ENCODE peak calls at places on chromosomes 16 and 17, in six cellular contexts. One of them, this sample, is unnamed.

GRCh38 chr17:40071720-40072480 is 9.1 kb downstream of the THRA start:
- DNase-seq in ascending aorta: peak
- DNase-seq in IMR-90: no peak
- DNase-seq in fibroblast of pulmonary artery: peak
- DNase-seq in A549: peak
- DNase-seq in mucosa of descending colon: peak
- DNase-seq in this sample: peak

GRCh38 chr17:40540448-40540847 is 24.8 kb downstream of the CCR7 start:
- DNase-seq in ascending aorta: no peak
- DNase-seq in IMR-90: no peak
- DNase-seq in fibroblast of pulmonary artery: no peak
- DNase-seq in A549: no peak
- DNase-seq in mucosa of descending colon: peak
- DNase-seq in this sample: no peak

GRCh38 chr16:57166951-57167350 is 18.9 kb downstream of the PSME3IP1 start:
- DNase-seq in ascending aorta: no peak
- DNase-seq in IMR-90: peak
- DNase-seq in fibroblast of pulmonary artery: peak
- DNase-seq in A549: no peak
- DNase-seq in mucosa of descending colon: no peak
- DNase-seq in this sample: peak

GRCh38 chr17:75130632-75131277 is 787 bp downstream of the NT5C start:
- DNase-seq in ascending aorta: no peak
- DNase-seq in IMR-90: peak
- DNase-seq in fibroblast of pulmonary artery: peak
- DNase-seq in A549: peak
- DNase-seq in mucosa of descending colon: peak
- DNase-seq in this sample: peak

GRCh38 chr16:56408379-56409098 is 16.8 kb downstream of the AMFR start:
- DNase-seq in ascending aorta: no peak
- DNase-seq in IMR-90: no peak
- DNase-seq in fibroblast of pulmonary artery: no peak
- DNase-seq in A549: peak
- DNase-seq in mucosa of descending colon: no peak
- DNase-seq in this sample: no peak

GRCh38 chr17:50047488-50048126 is 8.3 kb upstream of the ITGA3 start:
- DNase-seq in ascending aorta: peak
- DNase-seq in IMR-90: peak
- DNase-seq in fibroblast of pulmonary artery: peak
- DNase-seq in A549: peak
- DNase-seq in mucosa of descending colon: peak
- DNase-seq in this sample: peak

GRCh38 chr16:58348986-58349385 is 43.3 kb upstream of the GINS3 start:
- DNase-seq in ascending aorta: no peak
- DNase-seq in IMR-90: no peak
- DNase-seq in fibroblast of pulmonary artery: no peak
- DNase-seq in A549: no peak
- DNase-seq in mucosa of descending colon: no peak
- DNase-seq in this sample: no peak

GRCh38 chr17:22193113-22193512 is 500.8 kb downstream of the KCNJ18 start:
- DNase-seq in ascending aorta: no peak
- DNase-seq in IMR-90: no peak
- DNase-seq in fibroblast of pulmonary artery: no peak
- DNase-seq in A549: no peak
- DNase-seq in mucosa of descending colon: no peak
- DNase-seq in this sample: no peak

GRCh38 chr17:29384901-29385300 is 5.3 kb upstream of the TAOK1 start:
- DNase-seq in ascending aorta: peak
- DNase-seq in IMR-90: no peak
- DNase-seq in fibroblast of pulmonary artery: no peak
- DNase-seq in A549: peak
- DNase-seq in mucosa of descending colon: no peak
- DNase-seq in this sample: peak
- TF ChIP-seq CTCF in ascending aorta: no peak
- TF ChIP-seq CTCF in IMR-90: no peak
- TF ChIP-seq CTCF in fibroblast of pulmonary artery: no peak
- TF ChIP-seq CTCF in A549: peak
- TF ChIP-seq CTCF in mucosa of descending colon: no peak
- TF ChIP-seq CTCF in this sample: no peak

DNA sequence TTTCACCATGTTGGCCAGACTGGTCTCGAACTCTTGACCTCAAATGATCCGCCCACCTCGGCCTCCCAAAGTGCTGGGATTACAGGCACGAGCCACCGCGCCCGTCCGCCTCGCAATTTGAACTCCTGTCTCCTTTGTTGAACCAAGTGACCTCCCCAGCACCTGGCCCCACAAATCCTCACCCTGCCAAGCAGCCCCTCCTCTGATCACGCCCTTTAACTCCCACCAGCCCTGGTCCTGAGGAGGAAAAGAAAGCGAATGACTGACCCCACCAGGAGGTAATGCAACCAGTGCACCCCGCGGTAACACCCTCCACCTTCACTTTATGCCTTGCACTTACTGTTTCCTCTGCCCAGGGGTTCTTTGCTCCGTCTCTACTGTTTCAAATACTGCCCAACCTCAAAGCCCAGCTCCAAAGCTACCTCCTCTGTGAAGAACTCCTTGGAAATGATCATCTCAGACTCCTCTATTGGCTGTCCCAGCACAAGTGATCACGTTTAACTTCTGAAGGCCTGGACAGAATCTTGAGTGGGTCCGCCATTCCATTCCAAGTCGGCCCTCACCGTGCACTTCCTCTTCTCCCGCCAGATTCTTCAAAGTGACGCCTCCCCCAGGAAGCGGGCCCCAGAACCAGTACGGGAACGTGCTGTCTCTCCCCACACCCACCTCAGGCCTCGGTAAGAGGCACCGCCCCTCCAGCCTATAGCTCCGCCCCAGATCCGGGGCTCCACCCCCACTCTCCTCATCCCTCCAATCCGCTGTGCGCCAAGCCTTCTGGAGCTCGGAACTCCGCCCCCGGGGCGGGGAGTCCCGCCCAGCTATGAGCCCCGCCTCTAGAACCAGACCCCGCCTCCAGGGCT is 4.4 kb downstream of the CD19 start:
- DNase-seq in ascending aorta: peak
- DNase-seq in IMR-90: peak
- DNase-seq in fibroblast of pulmonary artery: peak
- DNase-seq in A549: peak
- DNase-seq in mucosa of descending colon: peak
- DNase-seq in this sample: peak
- H3K4me3 ChIP-seq in ascending aorta: no peak
- H3K4me3 ChIP-seq in IMR-90: no peak
- H3K4me3 ChIP-seq in fibroblast of pulmonary artery: peak
- H3K4me3 ChIP-seq in A549: no peak
- H3K4me3 ChIP-seq in mucosa of descending colon: no peak
- H3K4me3 ChIP-seq in this sample: peak

GRCh38 chr17:6558276-6558675 is 1.9 kb upstream of the PITPNM3 start:
- DNase-seq in ascending aorta: no peak
- DNase-seq in IMR-90: no peak
- DNase-seq in fibroblast of pulmonary artery: no peak
- DNase-seq in A549: no peak
- DNase-seq in mucosa of descending colon: no peak
- DNase-seq in this sample: no peak

GRCh38 chr17:6557040-6557438 is 684 bp upstream of the PITPNM3 start:
- DNase-seq in ascending aorta: no peak
- DNase-seq in IMR-90: no peak
- DNase-seq in fibroblast of pulmonary artery: no peak
- DNase-seq in A549: no peak
- DNase-seq in mucosa of descending colon: no peak
- DNase-seq in this sample: no peak

GRCh38 chr17:6559753-6560215 is 3.4 kb upstream of the PITPNM3 start:
- DNase-seq in ascending aorta: no peak
- DNase-seq in IMR-90: no peak
- DNase-seq in fibroblast of pulmonary artery: no peak
- DNase-seq in A549: no peak
- DNase-seq in mucosa of descending colon: no peak
- DNase-seq in this sample: no peak

GRCh38 chr17:6560496-6560895 is 4.1 kb upstream of the PITPNM3 start:
- DNase-seq in ascending aorta: no peak
- DNase-seq in IMR-90: no peak
- DNase-seq in fibroblast of pulmonary artery: no peak
- DNase-seq in A549: no peak
- DNase-seq in mucosa of descending colon: no peak
- DNase-seq in this sample: no peak

DNA sequence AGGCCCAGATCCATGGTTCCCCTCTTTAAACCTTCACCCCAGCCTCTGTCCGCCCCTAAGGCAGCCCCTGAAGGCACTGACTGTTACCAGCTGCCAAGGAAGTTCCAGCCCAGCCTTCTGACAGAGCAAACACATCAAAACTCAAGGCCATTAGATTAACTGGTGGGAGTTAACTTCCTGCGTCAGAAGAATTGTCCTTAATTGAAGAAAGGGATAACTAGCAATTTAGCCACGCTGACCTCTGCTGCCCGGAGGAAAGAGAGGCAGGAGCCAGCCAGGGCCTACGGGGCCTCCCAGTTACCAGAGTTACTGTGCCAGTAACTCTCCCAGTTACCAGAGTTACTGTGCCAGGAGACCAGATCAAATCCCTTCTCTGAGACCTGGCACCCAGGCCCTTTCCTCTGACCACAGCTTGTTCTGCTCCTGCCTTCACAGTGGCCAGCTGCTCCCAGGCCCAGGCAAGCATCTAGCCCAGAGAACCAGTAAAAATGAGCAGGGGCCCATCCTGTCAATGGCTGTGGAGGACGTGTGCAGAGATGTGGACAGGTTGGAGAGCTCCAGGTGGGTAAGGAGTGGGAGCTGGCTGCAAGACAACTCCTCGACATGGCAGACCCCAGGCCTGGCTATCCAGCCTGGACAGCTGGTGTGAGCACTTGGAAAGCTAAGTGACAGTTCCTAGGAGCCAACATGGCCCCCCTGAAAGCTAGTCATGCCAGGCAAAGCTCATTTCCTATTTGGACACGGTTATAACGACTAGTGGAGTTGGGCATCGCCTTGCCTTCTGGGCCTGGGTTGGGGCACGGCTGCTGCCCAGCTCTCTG is 2.8 kb upstream of the PITPNM3 start:
- DNase-seq in ascending aorta: no peak
- DNase-seq in IMR-90: no peak
- DNase-seq in fibroblast of pulmonary artery: peak
- DNase-seq in A549: no peak
- DNase-seq in mucosa of descending colon: no peak
- DNase-seq in this sample: no peak
- TF ChIP-seq CTCF in ascending aorta: no peak
- TF ChIP-seq CTCF in IMR-90: no peak
- TF ChIP-seq CTCF in fibroblast of pulmonary artery: peak
- TF ChIP-seq CTCF in A549: peak
- TF ChIP-seq CTCF in mucosa of descending colon: no peak
- TF ChIP-seq CTCF in this sample: no peak

GRCh38 chr17:8382052-8382879 is 727 bp downstream of the RPL26 start:
- DNase-seq in ascending aorta: no peak
- DNase-seq in IMR-90: no peak
- DNase-seq in fibroblast of pulmonary artery: no peak
- DNase-seq in A549: no peak
- DNase-seq in mucosa of descending colon: no peak
- DNase-seq in this sample: no peak

GRCh38 chr17:8383143-8383974 is at the start of gene RPL26:
- DNase-seq in ascending aorta: peak
- DNase-seq in IMR-90: peak
- DNase-seq in fibroblast of pulmonary artery: peak
- DNase-seq in A549: peak
- DNase-seq in mucosa of descending colon: peak
- DNase-seq in this sample: peak

GRCh38 chr17:8377422-8377821 is 918 bp upstream of the KRABD2 start:
- DNase-seq in ascending aorta: no peak
- DNase-seq in IMR-90: no peak
- DNase-seq in fibroblast of pulmonary artery: no peak
- DNase-seq in A549: no peak
- DNase-seq in mucosa of descending colon: no peak
- DNase-seq in this sample: no peak

GRCh38 chr17:8382880-8383142 is 182 bp downstream of the RPL26 start:
- DNase-seq in ascending aorta: no peak
- DNase-seq in IMR-90: no peak
- DNase-seq in fibroblast of pulmonary artery: no peak
- DNase-seq in A549: no peak
- DNase-seq in mucosa of descending colon: no peak
- DNase-seq in this sample: no peak

DNA sequence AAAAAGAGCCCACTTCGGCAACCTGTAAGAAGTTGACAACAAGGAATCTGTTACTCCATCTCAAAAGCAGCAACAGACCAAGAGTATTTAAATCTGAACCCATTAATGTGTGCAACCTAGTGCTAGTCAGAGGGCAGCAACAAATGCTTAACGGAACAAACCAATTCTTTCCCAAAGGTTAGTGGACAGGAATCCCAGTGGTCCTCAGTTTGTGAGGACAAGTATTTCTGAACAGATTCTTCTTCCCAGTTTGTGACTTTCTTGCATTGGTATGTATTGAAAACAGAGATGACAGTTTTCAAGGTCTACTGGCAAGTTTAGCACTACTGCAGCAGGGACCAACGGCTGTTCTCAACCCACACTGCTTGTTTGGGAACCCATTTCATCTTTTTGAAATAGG is 2.9 kb downstream of the RPL26 start:
- DNase-seq in ascending aorta: no peak
- DNase-seq in IMR-90: no peak
- DNase-seq in fibroblast of pulmonary artery: no peak
- DNase-seq in A549: no peak
- DNase-seq in mucosa of descending colon: no peak
- DNase-seq in this sample: no peak
- H3K4me3 ChIP-seq in ascending aorta: no peak
- H3K4me3 ChIP-seq in IMR-90: no peak
- H3K4me3 ChIP-seq in fibroblast of pulmonary artery: no peak
- H3K4me3 ChIP-seq in A549: peak
- H3K4me3 ChIP-seq in mucosa of descending colon: no peak
- H3K4me3 ChIP-seq in this sample: no peak

This sample was measured in cardiac fibroblast.